ENCODE peak calls at places on chromosomes 6 and 20, in five cellular contexts. J, M, R, D and K are unnamed samples.

GRCh38 chr6:138421608-138422007 is 17.6 kb downstream of the HEBP2 start:
- DNase-seq in M (no peak), R (no peak), D (no peak), J (no peak), K (no peak)

GRCh38 chr20:1946762-1947534 is 46.9 kb downstream of the PDYN start:
- DNase-seq in D (peak; percentile 82), M (no peak), R (peak; percentile 70), J (no peak), K (no peak)

GRCh38 chr20:47358672-47359532 is 2.4 kb upstream of the ZMYND8 start:
- DNase-seq in D (no peak), R (peak; percentile 100), M (no peak), J (peak; percentile 90), K (peak; percentile 81)

GRCh38 chr6:43695967-43696291 is 8.3 kb upstream of the MRPS18A start:
- DNase-seq in D (no peak), J (no peak), M (no peak), R (peak; percentile 28), K (no peak)

GRCh38 chr20:52923123-52923543 is 49.0 kb upstream of the TSHZ2 start:
- DNase-seq in M (no peak), D (peak; percentile 76), J (peak; percentile 99), R (no peak), K (peak; percentile 99)

GRCh38 chr6:22551280-22551679 is 18.1 kb upstream of the HDGFL1 start:
- DNase-seq in D (no peak), J (no peak), R (no peak), M (no peak), K (no peak)

GRCh38 chr6:6397842-6398241 is 77.4 kb upstream of the F13A1 start:
- DNase-seq in R (no peak), D (no peak), J (no peak), M (no peak), K (peak; percentile 62)

GRCh38 chr6:32973144-32973854 is 4.9 kb downstream of the BRD2 start:
- DNase-seq in D (peak; percentile 63), R (peak; percentile 50), M (no peak), J (peak; percentile 75), K (peak; percentile 51)

GRCh38 chr6:129184808-129185366 is 301.9 kb downstream of the LAMA2 start:
- DNase-seq in J (peak; percentile 49), D (no peak), M (no peak), R (no peak), K (no peak)

GRCh38 chr6:137414599-137414998 is 79.6 kb downstream of the OLIG3 start:
- DNase-seq in M (no peak), R (no peak), J (no peak), D (no peak), K (no peak)

GRCh38 chr20:21780528-21780927 is 75.1 kb downstream of the PAX1 start:
- DNase-seq in R (no peak), J (no peak), M (no peak), D (no peak), K (no peak)

GRCh38 chr6:152863618-152864326 is 113.2 kb downstream of the VIP start:
- DNase-seq in M (peak; percentile 8), J (peak; percentile 75), D (peak; percentile 69), R (peak; percentile 74), K (peak; percentile 51)

GRCh38 chr6:156402628-156403027 is 374.6 kb upstream of the ARID1B start:
- DNase-seq in M (no peak), J (no peak), R (no peak), D (no peak), K (no peak)

GRCh38 chr6:47109281-47109680 is 67.1 kb upstream of the ADGRF1 start:
- DNase-seq in R (no peak), D (no peak), M (no peak), J (no peak), K (no peak)

GRCh38 chr20:58233881-58234528 is 5.6 kb upstream of the ANKRD60 start:
- DNase-seq in M (no peak), D (no peak), J (peak; percentile 39), R (peak; percentile 34), K (no peak)

GRCh38 chr20:24894488-24894887 is 54.6 kb upstream of the CST7 start:
- DNase-seq in R (no peak), M (no peak), D (no peak), J (no peak), K (no peak)

GRCh38 chr20:6599876-6600275 is 167.6 kb upstream of the BMP2 start:
- DNase-seq in R (no peak), D (no peak), M (no peak), J (peak; percentile 13), K (peak; percentile 25)

GRCh38 chr6:34229877-34230276 is 6.8 kb upstream of the HMGA1 start:
- DNase-seq in J (no peak), M (no peak), D (no peak), R (no peak), K (no peak)

GRCh38 chr6:96651816-96652215 is 88.9 kb downstream of the FHL5 start:
- DNase-seq in R (no peak), J (no peak), M (peak; percentile 28), D (no peak), K (no peak)

GRCh38 chr20:54323227-54323734 is 115.4 kb downstream of the PFDN4 start:
- DNase-seq in R (no peak), M (no peak), J (peak; percentile 21), D (no peak), K (no peak)

GRCh38 chr6:148811472-148811871 is 64.6 kb downstream of the UST start:
- DNase-seq in M (no peak), R (no peak), J (no peak), D (no peak), K (no peak)

GRCh38 chr6:28537509-28538140 is 11.9 kb downstream of the GPX5 start:
- DNase-seq in M (peak; percentile 32), J (peak; percentile 2), R (no peak), D (no peak), K (peak; percentile 75)

GRCh38 chr6:146874278-146875018 is 275.7 kb downstream of the ADGB start:
- DNase-seq in R (no peak), D (no peak), M (no peak), J (no peak), K (no peak)

GRCh38 chr6:138815221-138815620 is 19.3 kb downstream of the ECT2L start:
- DNase-seq in R (no peak), J (no peak), D (no peak), M (no peak), K (no peak)

GRCh38 chr6:133891814-133892443 is 3.0 kb downstream of the TCF21 start:
- DNase-seq in M (no peak), R (no peak), D (no peak), J (peak; percentile 9), K (no peak)

GRCh38 chr20:39397646-39398045 is 435.5 kb downstream of the DHX35 start:
- DNase-seq in M (no peak), J (no peak), D (no peak), R (no peak), K (no peak)

GRCh38 chr6:3960754-3961361 is 111.7 kb downstream of the FAM50B start:
- DNase-seq in J (no peak), D (no peak), M (no peak), R (no peak), K (peak; percentile 21)

GRCh38 chr20:53071833-53072232 is 99.7 kb downstream of the TSHZ2 start:
- DNase-seq in M (no peak), R (no peak), D (no peak), J (no peak), K (no peak)

GRCh38 chr6:4125933-4126864 is 9.2 kb downstream of the ECI2 start:
- DNase-seq in M (no peak), J (peak; percentile 94), R (peak; percentile 84), D (no peak), K (peak; percentile 77)

GRCh38 chr6:1609662-1610496 is at the start of gene FOXC1:
- DNase-seq in D (peak; percentile 80), M (no peak), J (peak; percentile 96), R (peak; percentile 71), K (peak; percentile 93)

GRCh38 chr20:56422131-56422823 is 10.2 kb downstream of the CASS4 start:
- DNase-seq in J (peak; percentile 86), M (no peak), R (peak; percentile 81), D (no peak), K (peak; percentile 55)

GRCh38 chr20:15482525-15482924 is 1090.7 kb downstream of the KIF16B start:
- DNase-seq in J (no peak), D (no peak), M (no peak), R (no peak), K (no peak)

GRCh38 chr6:33417127-33417902 is 592 bp downstream of the CUTA start:
- DNase-seq in J (peak; percentile 93), R (no peak), M (no peak), D (no peak), K (peak; percentile 75)

GRCh38 chr6:148803979-148804378 is 57.1 kb downstream of the UST start:
- DNase-seq in M (no peak), J (peak; percentile 73), R (no peak), D (no peak), K (peak; percentile 16)

GRCh38 chr6:30060982-30061765 is at the start of gene POLR1H:
- DNase-seq in R (peak; percentile 95), J (peak; percentile 99), D (peak; percentile 93), M (peak; percentile 64), K (peak; percentile 95)

GRCh38 chr6:30062471-30063178 is 1.6 kb downstream of the POLR1H start:
- DNase-seq in J (no peak), D (no peak), M (no peak), R (no peak), K (no peak)

GRCh38 chr6:30061766-30062458 is 847 bp downstream of the POLR1H start:
- DNase-seq in R (no peak), D (no peak), M (no peak), J (peak; percentile 57), K (peak; percentile 48)

GRCh38 chr6:30060634-30060981 is 457 bp upstream of the POLR1H start:
- DNase-seq in J (peak; percentile 84), R (no peak), D (no peak), M (no peak), K (peak; percentile 22)

GRCh38 chr6:30063315-30063714 is 2.2 kb downstream of the POLR1H start:
- DNase-seq in M (no peak), R (no peak), J (no peak), D (no peak), K (no peak)
- H3K4me1 ChIP-seq in M (peaks cover 5% of the 10 kb centered on the region), R (peaks cover 43% of the 10 kb centered on the region), J (peaks cover 22% of the 10 kb centered on the region), D (peaks cover 10% of the 10 kb centered on the region), K (peaks cover 35% of the 10 kb centered on the region)

GRCh38 chr6:165640767-165641166 is 22.3 kb downstream of the PDE10A start:
- DNase-seq in R (no peak), J (no peak), D (no peak), M (no peak), K (no peak)

GRCh38 chr6:165637591-165637990 is 25.4 kb downstream of the PDE10A start:
- DNase-seq in J (no peak), M (no peak), R (no peak), D (no peak), K (no peak)

GRCh38 chr6:165636015-165636414 is 27.0 kb downstream of the PDE10A start:
- DNase-seq in D (no peak), M (no peak), R (no peak), J (no peak), K (no peak)

GRCh38 chr6:165636415-165637048 is 26.5 kb downstream of the PDE10A start:
- DNase-seq in J (no peak), R (no peak), M (no peak), D (no peak), K (no peak)

GRCh38 chr6:165638530-165638929 is 24.5 kb downstream of the PDE10A start:
- DNase-seq in R (no peak), M (no peak), J (no peak), D (no peak), K (no peak)
- H3K4me2 ChIP-seq in R (no peak overlapping the region), M (no peak overlapping the region), J (no peak overlapping the region), D (no peak overlapping the region), K (no peak overlapping the region)

GRCh38 chr6:125215252-125215819 is 61.8 kb downstream of the TPD52L1 start:
- DNase-seq in R (no peak), M (no peak), D (no peak), J (no peak), K (no peak)
- H3K27me3 ChIP-seq in R (no peaks in the 10 kb centered on the region), M (no peaks in the 10 kb centered on the region), D (no peaks in the 10 kb centered on the region), J (no peaks in the 10 kb centered on the region), K (no peaks in the 10 kb centered on the region)

GRCh38 chr20:4161447-4162251 is 146.3 kb upstream of the RNF24 start:
- DNase-seq in D (no peak), R (peak; percentile 25), J (no peak), M (peak; percentile 19), K (peak; percentile 53)
- H3K4me1 ChIP-seq in D (peaks cover 38% of the 10 kb centered on the region), R (peaks cover 40% of the 10 kb centered on the region), J (no peaks in the 10 kb centered on the region), M (no peaks in the 10 kb centered on the region), K (peaks cover 35% of the 10 kb centered on the region)